ENCODE peak calls at places on chromosomes 3 and 15, in six cellular contexts. One of them, this sample, is unnamed.

GRCh38 chr3:179949869-179950268 is 86.9 kb downstream of the PEX5L start:
- DNase-seq in T-helper 1 cell: no peak
- DNase-seq in heart left ventricle: no peak
- DNase-seq in esophagus squamous epithelium: no peak
- DNase-seq in HCEC 1CT: no peak
- DNase-seq in PC-9: no peak
- DNase-seq in this sample: no peak

GRCh38 chr3:189186093-189186492 is 14.3 kb downstream of the TPRG1 start:
- DNase-seq in T-helper 1 cell: no peak
- DNase-seq in heart left ventricle: peak; percentile 44
- DNase-seq in esophagus squamous epithelium: no peak
- DNase-seq in HCEC 1CT: no peak
- DNase-seq in PC-9: no peak
- DNase-seq in this sample: no peak

GRCh38 chr3:174767853-174768382 is 91.2 kb upstream of the NAALADL2 start:
- DNase-seq in T-helper 1 cell: no peak
- DNase-seq in heart left ventricle: no peak
- DNase-seq in esophagus squamous epithelium: no peak
- DNase-seq in HCEC 1CT: no peak
- DNase-seq in PC-9: no peak
- DNase-seq in this sample: no peak

GRCh38 chr3:4772171-4772804 is 206.9 kb upstream of the BHLHE40 start:
- DNase-seq in T-helper 1 cell: no peak
- DNase-seq in heart left ventricle: peak; percentile 86
- DNase-seq in esophagus squamous epithelium: peak; percentile 5
- DNase-seq in HCEC 1CT: peak; percentile 17
- DNase-seq in PC-9: peak; percentile 69
- DNase-seq in this sample: no peak

GRCh38 chr15:66945286-66945685 is 120.1 kb upstream of the SMAD3 start:
- DNase-seq in T-helper 1 cell: no peak
- DNase-seq in heart left ventricle: no peak
- DNase-seq in esophagus squamous epithelium: no peak
- DNase-seq in HCEC 1CT: no peak
- DNase-seq in PC-9: no peak
- DNase-seq in this sample: no peak

GRCh38 chr3:116314476-116314875 is 130.8 kb downstream of the LSAMP start:
- DNase-seq in T-helper 1 cell: no peak
- DNase-seq in heart left ventricle: no peak
- DNase-seq in esophagus squamous epithelium: no peak
- DNase-seq in HCEC 1CT: no peak
- DNase-seq in PC-9: no peak
- DNase-seq in this sample: no peak

GRCh38 chr3:54572197-54572895 is 355.5 kb downstream of the LRTM1 start:
- DNase-seq in T-helper 1 cell: no peak
- DNase-seq in heart left ventricle: no peak
- DNase-seq in esophagus squamous epithelium: no peak
- DNase-seq in HCEC 1CT: no peak
- DNase-seq in PC-9: no peak
- DNase-seq in this sample: no peak

GRCh38 chr15:57667171-57667924 is 39.2 kb upstream of the POLR2M start:
- DNase-seq in T-helper 1 cell: no peak
- DNase-seq in heart left ventricle: no peak
- DNase-seq in esophagus squamous epithelium: no peak
- DNase-seq in HCEC 1CT: peak; percentile 66
- DNase-seq in PC-9: no peak
- DNase-seq in this sample: no peak

GRCh38 chr3:59821274-59821673 is 771.4 kb upstream of the CFAP20DC start:
- DNase-seq in T-helper 1 cell: no peak
- DNase-seq in heart left ventricle: no peak
- DNase-seq in esophagus squamous epithelium: no peak
- DNase-seq in HCEC 1CT: no peak
- DNase-seq in PC-9: no peak
- DNase-seq in this sample: no peak

GRCh38 chr15:85094685-85095084 is 113.0 kb downstream of the PDE8A start:
- DNase-seq in T-helper 1 cell: no peak
- DNase-seq in heart left ventricle: no peak
- DNase-seq in esophagus squamous epithelium: no peak
- DNase-seq in HCEC 1CT: peak; percentile 51
- DNase-seq in PC-9: no peak
- DNase-seq in this sample: no peak

GRCh38 chr15:55694652-55695150 is 48.3 kb downstream of the PRTG start:
- DNase-seq in T-helper 1 cell: no peak
- DNase-seq in heart left ventricle: no peak
- DNase-seq in esophagus squamous epithelium: no peak
- DNase-seq in HCEC 1CT: no peak
- DNase-seq in PC-9: no peak
- DNase-seq in this sample: no peak

GRCh38 chr3:127629462-127630403 is 748 bp downstream of the PODXL2 start:
- DNase-seq in T-helper 1 cell: peak; percentile 22
- DNase-seq in heart left ventricle: no peak
- DNase-seq in esophagus squamous epithelium: no peak
- DNase-seq in HCEC 1CT: no peak
- DNase-seq in PC-9: no peak
- DNase-seq in this sample: peak; percentile 33

GRCh38 chr3:45647148-45647619 is 42.0 kb upstream of the SACM1L start:
- DNase-seq in T-helper 1 cell: no peak
- DNase-seq in heart left ventricle: no peak
- DNase-seq in esophagus squamous epithelium: no peak
- DNase-seq in HCEC 1CT: peak; percentile 97
- DNase-seq in PC-9: peak; percentile 91
- DNase-seq in this sample: no peak

GRCh38 chr15:87764461-87765236 is 491.9 kb downstream of the NTRK3 start:
- DNase-seq in T-helper 1 cell: no peak
- DNase-seq in heart left ventricle: no peak
- DNase-seq in esophagus squamous epithelium: no peak
- DNase-seq in HCEC 1CT: no peak
- DNase-seq in PC-9: no peak
- DNase-seq in this sample: no peak

GRCh38 chr3:123347691-123348264 is 101.1 kb downstream of the ADCY5 start:
- DNase-seq in T-helper 1 cell: no peak
- DNase-seq in heart left ventricle: no peak
- DNase-seq in esophagus squamous epithelium: no peak
- DNase-seq in HCEC 1CT: no peak
- DNase-seq in PC-9: no peak
- DNase-seq in this sample: no peak

GRCh38 chr15:67724679-67725365 is 100.5 kb upstream of the SKOR1 start:
- DNase-seq in T-helper 1 cell: no peak
- DNase-seq in heart left ventricle: no peak
- DNase-seq in esophagus squamous epithelium: no peak
- DNase-seq in HCEC 1CT: no peak
- DNase-seq in PC-9: no peak
- DNase-seq in this sample: no peak

GRCh38 chr15:51494411-51495314 is 127.9 kb downstream of the DMXL2 start:
- DNase-seq in T-helper 1 cell: no peak
- DNase-seq in heart left ventricle: no peak
- DNase-seq in esophagus squamous epithelium: no peak
- DNase-seq in HCEC 1CT: peak; percentile 76
- DNase-seq in PC-9: no peak
- DNase-seq in this sample: no peak

GRCh38 chr3:109944836-109945235 is 607.5 kb upstream of the DPPA4 start:
- DNase-seq in T-helper 1 cell: no peak
- DNase-seq in heart left ventricle: no peak
- DNase-seq in esophagus squamous epithelium: no peak
- DNase-seq in HCEC 1CT: no peak
- DNase-seq in PC-9: no peak
- DNase-seq in this sample: no peak

GRCh38 chr15:65249641-65250040 is 37.0 kb downstream of the PARP16 start:
- DNase-seq in T-helper 1 cell: no peak
- DNase-seq in heart left ventricle: no peak
- DNase-seq in esophagus squamous epithelium: no peak
- DNase-seq in HCEC 1CT: no peak
- DNase-seq in PC-9: no peak
- DNase-seq in this sample: no peak

GRCh38 chr3:100982710-100983109 is 10.5 kb downstream of the ABI3BP start:
- DNase-seq in T-helper 1 cell: no peak
- DNase-seq in heart left ventricle: peak; percentile 51
- DNase-seq in esophagus squamous epithelium: no peak
- DNase-seq in HCEC 1CT: no peak
- DNase-seq in PC-9: no peak
- DNase-seq in this sample: no peak

GRCh38 chr3:144104146-144104545 is 132.5 kb downstream of the DIPK2A start:
- DNase-seq in T-helper 1 cell: no peak
- DNase-seq in heart left ventricle: no peak
- DNase-seq in esophagus squamous epithelium: no peak
- DNase-seq in HCEC 1CT: no peak
- DNase-seq in PC-9: no peak
- DNase-seq in this sample: no peak

GRCh38 chr15:25787381-25787780 is 75.7 kb downstream of the ATP10A start:
- DNase-seq in T-helper 1 cell: no peak
- DNase-seq in heart left ventricle: no peak
- DNase-seq in esophagus squamous epithelium: no peak
- DNase-seq in HCEC 1CT: no peak
- DNase-seq in PC-9: no peak
- DNase-seq in this sample: no peak

GRCh38 chr3:139846729-139847128 is 88.3 kb upstream of the CLSTN2 start:
- DNase-seq in T-helper 1 cell: no peak
- DNase-seq in heart left ventricle: no peak
- DNase-seq in esophagus squamous epithelium: no peak
- DNase-seq in HCEC 1CT: no peak
- DNase-seq in PC-9: no peak
- DNase-seq in this sample: no peak

GRCh38 chr3:150826466-150827282 is 63.7 kb upstream of the SIAH2 start:
- DNase-seq in T-helper 1 cell: no peak
- DNase-seq in heart left ventricle: no peak
- DNase-seq in esophagus squamous epithelium: no peak
- DNase-seq in HCEC 1CT: no peak
- DNase-seq in PC-9: no peak
- DNase-seq in this sample: no peak

GRCh38 chr3:51869304-51869703 is 6.1 kb downstream of the IQCF5 start:
- DNase-seq in T-helper 1 cell: no peak
- DNase-seq in heart left ventricle: no peak
- DNase-seq in esophagus squamous epithelium: no peak
- DNase-seq in HCEC 1CT: no peak
- DNase-seq in PC-9: no peak
- DNase-seq in this sample: no peak

GRCh38 chr15:62099171-62099601 is 32.4 kb downstream of the C2CD4A start:
- DNase-seq in T-helper 1 cell: no peak
- DNase-seq in heart left ventricle: no peak
- DNase-seq in esophagus squamous epithelium: no peak
- DNase-seq in HCEC 1CT: peak; percentile 29
- DNase-seq in PC-9: peak; percentile 32
- DNase-seq in this sample: no peak

GRCh38 chr3:94862703-94863102 is 799.8 kb downstream of the NSUN3 start:
- DNase-seq in T-helper 1 cell: no peak
- DNase-seq in heart left ventricle: no peak
- DNase-seq in esophagus squamous epithelium: no peak
- DNase-seq in HCEC 1CT: peak; percentile 1
- DNase-seq in PC-9: no peak
- DNase-seq in this sample: no peak

GRCh38 chr3:11641683-11642407 is 1.9 kb downstream of the VGLL4 start:
- DNase-seq in T-helper 1 cell: no peak
- DNase-seq in heart left ventricle: no peak
- DNase-seq in esophagus squamous epithelium: no peak
- DNase-seq in HCEC 1CT: peak; percentile 64
- DNase-seq in PC-9: no peak
- DNase-seq in this sample: peak; percentile 33

GRCh38 chr3:73582535-73582934 is 42.2 kb downstream of the PDZRN3 start:
- DNase-seq in T-helper 1 cell: no peak
- DNase-seq in heart left ventricle: no peak
- DNase-seq in esophagus squamous epithelium: no peak
- DNase-seq in HCEC 1CT: no peak
- DNase-seq in PC-9: no peak
- DNase-seq in this sample: no peak

GRCh38 chr15:81329446-81329845 is 5.5 kb upstream of the STARD5 start:
- DNase-seq in T-helper 1 cell: no peak
- DNase-seq in heart left ventricle: no peak
- DNase-seq in esophagus squamous epithelium: no peak
- DNase-seq in HCEC 1CT: no peak
- DNase-seq in PC-9: no peak
- DNase-seq in this sample: no peak

GRCh38 chr3:66468016-66468735 is 32.6 kb downstream of the LRIG1 start:
- DNase-seq in T-helper 1 cell: no peak
- DNase-seq in heart left ventricle: no peak
- DNase-seq in esophagus squamous epithelium: no peak
- DNase-seq in HCEC 1CT: peak; percentile 69
- DNase-seq in PC-9: no peak
- DNase-seq in this sample: no peak

GRCh38 chr3:18008706-18009363 is 266.4 kb upstream of the TBC1D5 start:
- DNase-seq in T-helper 1 cell: no peak
- DNase-seq in heart left ventricle: peak; percentile 37
- DNase-seq in esophagus squamous epithelium: no peak
- DNase-seq in HCEC 1CT: no peak
- DNase-seq in PC-9: no peak
- DNase-seq in this sample: no peak

GRCh38 chr3:8835385-8835784 is 66.0 kb upstream of the OXTR start:
- DNase-seq in T-helper 1 cell: no peak
- DNase-seq in heart left ventricle: no peak
- DNase-seq in esophagus squamous epithelium: no peak
- DNase-seq in HCEC 1CT: no peak
- DNase-seq in PC-9: no peak
- DNase-seq in this sample: no peak